ENCODE peak calls at places on chromosome 15, in seven cellular contexts. P is heart right ventricle, T is cardiac muscle cell, Y is psoas muscle, E is NT2/D1, J is astrocyte, K is mesendoderm. F is an unnamed sample.
A peak's percentile ranks its signal among the peaks of the same experiment; 100 is the strongest.

GRCh38 chr15:58454950-58455401 is 23.2 kb downstream of the LIPC start:
- DNase-seq in P (no peak), T (peak; percentile 46), Y (no peak), E (no peak), J (no peak), K (no peak), F (no peak)

GRCh38 chr15:39583586-39584265 is 2.8 kb downstream of the THBS1 start:
- DNase-seq in P (no peak), T (peak; percentile 74), Y (no peak), E (no peak), J (no peak), K (peak; percentile 72), F (peak; percentile 75)

GRCh38 chr15:61226313-61227250 is 2.5 kb downstream of the RORA start:
- DNase-seq in P (no peak), T (no peak), Y (no peak), E (no peak), J (no peak), K (no peak), F (no peak)

GRCh38 chr15:85000937-85001336 is 19.3 kb downstream of the PDE8A start:
- DNase-seq in P (no peak), T (peak; percentile 41), Y (no peak), E (no peak), J (no peak), K (no peak), F (no peak)

GRCh38 chr15:42071717-42072116 is 22.6 kb downstream of the PLA2G4D start:
- DNase-seq in P (no peak), T (no peak), Y (no peak), E (no peak), J (no peak), K (no peak), F (no peak)

GRCh38 chr15:73994912-73995622 is 551 bp downstream of the PML start:
- DNase-seq in P (peak; percentile 35), T (peak; percentile 29), Y (peak; percentile 39), E (no peak), J (no peak), K (peak; percentile 26), F (peak; percentile 42)

GRCh38 chr15:31607656-31608055 is 281.0 kb downstream of the KLF13 start:
- DNase-seq in P (no peak), T (no peak), Y (no peak), E (no peak), J (no peak), K (no peak), F (no peak)

GRCh38 chr15:44340410-44340809 is 51.9 kb downstream of the GOLM2 start:
- DNase-seq in P (no peak), T (peak; percentile 72), Y (no peak), E (no peak), J (peak; percentile 92), K (peak; percentile 42), F (no peak)

GRCh38 chr15:25947336-25948080 is 84.4 kb upstream of the ATP10A start:
- DNase-seq in P (no peak), T (no peak), Y (no peak), E (peak; percentile 32), J (peak; percentile 14), K (peak; percentile 82), F (no peak)

GRCh38 chr15:26773485-26773877 is 615 bp upstream of the GABRB3 start:
- DNase-seq in P (no peak), T (no peak), Y (no peak), E (no peak), J (no peak), K (peak; percentile 67), F (no peak)

GRCh38 chr15:59245583-59245982 is 38.9 kb downstream of the LDHAL6B start:
- DNase-seq in P (no peak), T (no peak), Y (no peak), E (no peak), J (no peak), K (no peak), F (no peak)

GRCh38 chr15:68354923-68355322 is 77.0 kb downstream of the ITGA11 start:
- DNase-seq in P (no peak), T (peak; percentile 71), Y (no peak), E (peak; percentile 36), J (peak; percentile 99), K (peak; percentile 74), F (no peak)

GRCh38 chr15:37698679-37699078 is 235.8 kb upstream of the TMCO5A start:
- DNase-seq in P (no peak), T (peak; percentile 1), Y (no peak), E (no peak), J (no peak), K (peak; percentile 28), F (no peak)

GRCh38 chr15:49215768-49216739 is 46.0 kb downstream of the GALK2 start:
- DNase-seq in P (peak; percentile 57), T (peak; percentile 5), Y (no peak), E (no peak), J (no peak), K (peak; percentile 54), F (peak; percentile 11)

GRCh38 chr15:68800875-68801274 is 19.8 kb downstream of the ANP32A start:
- DNase-seq in P (no peak), T (no peak), Y (no peak), E (no peak), J (no peak), K (no peak), F (no peak)

GRCh38 chr15:60945196-60945595 is 283.9 kb downstream of the RORA start:
- DNase-seq in P (peak; percentile 64), T (peak; percentile 43), Y (peak; percentile 71), E (no peak), J (no peak), K (no peak), F (peak; percentile 11)

GRCh38 chr15:100198442-100198841 is 143.3 kb downstream of the ADAMTS17 start:
- DNase-seq in P (no peak), T (no peak), Y (no peak), E (no peak), J (no peak), K (no peak), F (no peak)

GRCh38 chr15:100194955-100195354 is 146.8 kb downstream of the ADAMTS17 start:
- DNase-seq in P (no peak), T (no peak), Y (no peak), E (no peak), J (no peak), K (no peak), F (no peak)

GRCh38 chr15:100193277-100193860 is 148.4 kb downstream of the ADAMTS17 start:
- DNase-seq in P (no peak), T (no peak), Y (no peak), E (no peak), J (no peak), K (no peak), F (no peak)

GRCh38 chr15:100199711-100200286 is 142.0 kb downstream of the ADAMTS17 start:
- DNase-seq in P (no peak), T (no peak), Y (no peak), E (no peak), J (no peak), K (no peak), F (no peak)

GRCh38 chr15:100196326-100197058 is 145.3 kb downstream of the ADAMTS17 start:
- DNase-seq in P (no peak), T (no peak), Y (no peak), E (no peak), J (no peak), K (no peak), F (no peak)
- H3K4me1 ChIP-seq in P (no peaks in the 10 kb centered on the region), T (no peaks in the 10 kb centered on the region), Y (no peaks in the 10 kb centered on the region), E (peaks cover 14% of the 10 kb centered on the region), J (peaks cover under 1% of the 10 kb centered on the region), K (peaks cover 4% of the 10 kb centered on the region), F (peaks cover 5% of the 10 kb centered on the region)

GRCh38 chr15:67100808-67101581 is 35.6 kb downstream of the SMAD3 start:
- DNase-seq in P (no peak), T (no peak), Y (no peak), E (no peak), J (no peak), K (no peak), F (no peak)

GRCh38 chr15:67101981-67102929 is 36.9 kb downstream of the SMAD3 start:
- DNase-seq in P (no peak), T (peak; percentile 65), Y (no peak), E (no peak), J (peak; percentile 96), K (no peak), F (no peak)

GRCh38 chr15:67098768-67099282 is 33.4 kb downstream of the SMAD3 start:
- DNase-seq in P (no peak), T (no peak), Y (no peak), E (no peak), J (no peak), K (no peak), F (no peak)

GRCh38 chr15:67097893-67098740 is 32.7 kb downstream of the SMAD3 start:
- DNase-seq in P (no peak), T (peak; percentile 92), Y (peak; percentile 51), E (no peak), J (peak; percentile 96), K (no peak), F (peak; percentile 48)

DNA sequence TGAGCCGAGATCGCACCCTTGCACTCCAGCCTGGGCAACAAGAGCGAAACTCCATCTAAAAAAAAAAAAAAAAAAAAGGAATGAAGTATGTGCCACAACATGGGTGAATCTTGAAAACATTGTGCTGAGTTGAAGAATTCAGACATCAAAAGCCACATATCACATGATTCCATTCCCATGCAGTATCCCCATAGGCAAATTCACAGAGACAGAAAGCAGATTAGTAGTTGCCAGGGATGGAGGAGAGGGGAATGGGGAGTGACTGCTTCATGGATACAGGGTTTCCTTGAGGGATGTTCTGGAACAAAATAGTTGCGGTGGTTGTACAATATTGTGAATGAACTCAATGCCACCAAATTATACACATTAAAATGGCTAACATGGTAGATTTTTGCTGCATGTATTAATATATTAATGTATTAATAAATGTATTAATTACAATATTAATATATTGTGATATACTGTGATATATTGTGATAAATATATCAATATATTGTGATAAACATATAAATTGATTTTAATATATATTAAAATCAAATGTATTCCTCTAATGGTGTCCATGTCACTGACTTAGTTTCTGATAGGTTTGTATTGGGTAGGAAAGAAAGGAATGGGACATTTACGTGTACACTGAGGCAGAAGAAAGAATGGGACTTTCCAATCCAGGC is 34.9 kb downstream of the SMAD3 start:
- DNase-seq in P (no peak), T (no peak), Y (no peak), E (no peak), J (no peak), K (no peak), F (no peak)
- H3K4me1 ChIP-seq in P (peaks cover 42% of the 10 kb centered on the region), T (peaks cover 41% of the 10 kb centered on the region), Y (peaks cover 89% of the 10 kb centered on the region), E (peaks cover 12% of the 10 kb centered on the region), J (peaks cover 65% of the 10 kb centered on the region), K (peaks cover 7% of the 10 kb centered on the region), F (peaks cover 47% of the 10 kb centered on the region)

GRCh38 chr15:66777596-66778313 is 75.7 kb downstream of the SMAD6 start:
- DNase-seq in P (no peak), T (no peak), Y (no peak), E (no peak), J (no peak), K (no peak), F (no peak)
- H3K4me1 ChIP-seq in P (peaks cover 42% of the 10 kb centered on the region), T (peaks cover 68% of the 10 kb centered on the region), Y (peaks cover 10% of the 10 kb centered on the region), E (peaks cover 47% of the 10 kb centered on the region), J (peaks cover 57% of the 10 kb centered on the region), K (peaks cover 3% of the 10 kb centered on the region), F (peaks cover 45% of the 10 kb centered on the region)

DNA sequence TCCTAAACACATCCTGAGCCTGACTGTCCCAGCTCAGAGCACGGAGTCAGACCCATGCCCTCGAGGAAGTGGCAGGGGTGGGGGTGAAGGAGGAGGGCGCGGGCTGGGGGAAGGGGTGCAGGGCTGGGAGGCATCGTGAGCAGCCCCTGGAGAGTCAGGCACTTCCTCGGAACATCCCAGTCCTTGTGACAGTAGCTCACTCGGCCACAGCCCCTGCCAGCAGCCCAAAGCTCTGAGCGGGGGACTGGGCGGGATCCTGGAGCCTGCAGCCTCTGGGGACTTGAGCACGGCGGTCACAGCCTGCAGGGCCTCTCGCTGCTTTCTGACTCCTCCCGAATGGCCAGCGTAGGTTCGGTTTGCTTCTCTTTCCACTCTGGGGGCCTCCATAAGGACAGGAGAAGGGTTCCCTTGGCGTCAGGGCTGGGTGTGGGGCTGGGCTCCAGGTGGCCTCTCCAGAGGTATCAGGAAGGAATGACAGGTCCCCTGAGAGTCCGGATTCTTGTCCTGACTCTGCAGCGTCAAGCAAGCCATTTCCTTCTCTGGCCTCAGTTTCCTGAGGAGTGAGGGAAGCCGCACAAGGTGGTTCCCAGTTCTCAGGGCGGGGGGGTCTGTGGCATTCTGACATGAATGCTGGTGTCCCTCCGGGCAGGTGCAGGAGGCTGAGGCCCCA is 20.9 kb downstream of the PSTPIP1 start:
- DNase-seq in P (no peak), T (no peak), Y (peak; percentile 16), E (no peak), J (no peak), K (no peak), F (no peak)
- H3K4me1 ChIP-seq in P (peaks cover 11% of the 10 kb centered on the region), T (no peaks in the 10 kb centered on the region), Y (no peaks in the 10 kb centered on the region), E (peaks cover 18% of the 10 kb centered on the region), J (peaks cover 3% of the 10 kb centered on the region), K (no peaks in the 10 kb centered on the region), F (no peaks in the 10 kb centered on the region)